ENCODE peak calls at places on chromosomes 16 and 17, in four cellular contexts. L is mesendoderm, X is IMR-90, N is H1. R is an unnamed sample.
A peak's percentile ranks its signal among the peaks of the same experiment; 100 is the strongest.

GRCh38 chr17:41835800-41836549 is at the start of gene NT5C3B:
- DNase-seq in L (peak; percentile 48), X (no peak), N (peak; percentile 76), R (peak; percentile 78)

GRCh38 chr17:2427910-2428309 is 27.1 kb upstream of the MNT start:
- DNase-seq in L (no peak), X (no peak), N (no peak), R (no peak)

GRCh38 chr17:43216369-43216761 is 4.7 kb downstream of the TMEM106A start:
- DNase-seq in L (no peak), X (no peak), N (no peak), R (no peak)

GRCh38 chr17:6639651-6640535 is 618 bp downstream of the KIAA0753 start:
- DNase-seq in L (peak; percentile 68), X (peak; percentile 38), N (no peak), R (peak; percentile 52)

GRCh38 chr17:74011963-74012362 is 191.5 kb upstream of the RPL38 start:
- DNase-seq in L (no peak), X (no peak), N (no peak), R (no peak)

GRCh38 chr17:73506470-73507435 is 137.5 kb downstream of the SDK2 start:
- DNase-seq in L (peak; percentile 65), X (no peak), N (no peak), R (no peak)

GRCh38 chr17:65170839-65171238 is 33.7 kb downstream of the RGS9 start:
- DNase-seq in L (no peak), X (peak; percentile 55), N (no peak), R (no peak)

GRCh38 chr17:40952675-40953074 is 14.1 kb downstream of the KRT39 start:
- DNase-seq in L (peak; percentile 10), X (peak; percentile 93), N (no peak), R (no peak)

GRCh38 chr17:48995871-48996695 is 1.1 kb upstream of the IGF2BP1 start:
- DNase-seq in L (peak; percentile 99), X (no peak), N (peak; percentile 93), R (peak; percentile 95)

GRCh38 chr17:45977976-45978626 is 20.9 kb upstream of the STH start:
- DNase-seq in L (no peak), X (no peak), N (no peak), R (no peak)
- H4K5ac ChIP-seq in L (no peak overlapping the region), X (no peak overlapping the region), N (no peak overlapping the region), R (no peak overlapping the region)

GRCh38 chr16:4314532-4315184 is 1.2 kb upstream of the GLIS2 start:
- DNase-seq in L (peak; percentile 77), X (peak; percentile 56), N (peak; percentile 66), R (peak; percentile 66)
- H4K5ac ChIP-seq in L (no peak overlapping the region), X (peak overlapping the region; percentile 76), N (peak overlapping the region; percentile 69), R (no peak overlapping the region)

DNA sequence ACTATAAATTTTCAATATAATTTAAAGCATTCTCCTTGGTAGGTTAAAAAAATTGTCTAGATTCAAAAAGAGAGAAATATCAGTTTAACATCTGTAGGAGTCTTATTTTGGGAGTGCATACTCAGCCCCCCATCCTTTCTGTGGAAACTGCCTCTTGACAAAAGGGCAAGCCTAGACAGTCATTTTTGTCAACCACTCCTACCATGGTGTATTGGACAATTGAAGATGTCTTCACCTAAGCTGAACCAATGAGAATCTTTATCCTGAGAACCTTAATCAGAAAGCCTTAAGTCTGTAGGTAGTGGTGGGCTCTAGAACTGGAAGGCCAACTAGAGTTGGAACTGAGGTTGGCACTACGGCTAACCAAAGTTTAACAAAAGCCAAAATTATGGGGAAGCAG is 65.7 kb upstream of the MED13 start:
- DNase-seq in L (no peak), X (no peak), N (no peak), R (no peak)
- H4K5ac ChIP-seq in L (no peak overlapping the region), X (no peak overlapping the region), N (no peak overlapping the region), R (peak overlapping the region; percentile 53)

DNA sequence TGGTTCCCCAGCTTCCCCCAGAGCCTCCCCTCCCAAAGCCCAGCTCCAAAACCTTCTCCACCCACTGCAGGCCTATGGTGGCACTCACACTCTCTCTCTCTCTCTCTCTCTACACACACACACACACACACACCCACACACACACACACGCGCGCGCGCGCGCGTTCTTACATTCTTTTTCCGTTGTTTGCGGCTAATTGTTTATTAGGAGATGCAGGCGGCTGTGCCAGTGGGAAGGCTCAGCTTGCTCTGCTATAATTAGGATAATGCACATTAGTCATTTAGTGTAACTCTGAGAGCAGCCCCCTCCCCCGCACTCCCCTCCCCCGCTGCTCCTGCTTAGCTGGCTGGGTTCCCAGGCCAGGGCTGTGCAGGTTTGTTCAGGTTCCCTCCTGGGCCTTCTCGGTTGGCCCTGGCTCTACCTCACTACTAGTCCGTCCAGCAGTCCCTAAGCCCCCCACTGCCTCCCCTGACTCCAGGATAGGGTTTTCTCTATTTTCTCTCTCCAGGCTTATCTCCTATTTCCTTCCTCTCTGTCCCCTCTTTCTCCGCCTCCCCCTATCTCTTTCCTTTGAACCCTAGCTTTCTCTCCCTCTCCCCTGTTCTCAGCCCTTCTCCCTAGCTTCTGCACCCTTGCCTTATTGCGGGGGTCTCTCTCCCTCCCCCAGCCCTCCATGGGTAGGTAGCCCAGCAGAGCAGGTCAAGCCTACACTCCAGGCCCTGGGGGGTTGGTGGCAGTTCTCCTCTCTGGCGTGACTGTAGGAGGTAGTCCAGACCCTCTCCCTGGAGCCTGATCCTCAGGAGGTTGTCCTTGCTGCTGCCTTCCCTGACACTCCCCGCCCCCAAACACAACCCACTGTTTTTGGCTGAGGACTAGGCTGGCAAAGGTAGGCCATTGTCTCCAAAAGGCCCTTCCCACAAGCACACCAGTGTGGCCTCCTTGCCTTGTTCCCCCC is 34.0 kb downstream of the TMEM132E start:
- DNase-seq in L (peak; percentile 68), X (no peak), N (peak; percentile 54), R (no peak)
- H4K5ac ChIP-seq in L (no peak overlapping the region), X (no peak overlapping the region), N (no peak overlapping the region), R (no peak overlapping the region)

R was measured in H9.